ENCODE peak calls at places on chromosomes 5 and 9, in five cellular contexts. S is CD8-positive, alpha-beta T cell; Y is uterus; R is dorsolateral prefrontal cortex; W is body of pancreas. J is an unnamed sample.

GRCh38 chr5:131999041-131999440 is 12.4 kb downstream of the ACSL6 start:
- DNase-seq in S (no peak), Y (no peak), R (no peak), W (no peak), J (no peak)

GRCh38 chr9:119003218-119003617 is 366.0 kb downstream of the BRINP1 start:
- DNase-seq in S (no peak), Y (no peak), R (no peak), W (no peak), J (no peak)

GRCh38 chr5:146291421-146292074 is 47.1 kb upstream of the POU4F3 start:
- DNase-seq in S (no peak), Y (no peak), R (no peak), W (no peak), J (no peak)

GRCh38 chr5:142215915-142216681 is 107.5 kb downstream of the NDFIP1 start:
- DNase-seq in S (no peak), Y (peak; percentile 74), R (no peak), W (peak; percentile 16), J (peak; percentile 55)

GRCh38 chr9:130263601-130264413 is 1.8 kb upstream of the HMCN2 start:
- DNase-seq in S (no peak), Y (no peak), R (no peak), W (no peak), J (no peak)

GRCh38 chr9:132582786-132583583 is 579 bp downstream of the BARHL1 start:
- DNase-seq in S (no peak), Y (no peak), R (no peak), W (no peak), J (no peak)

GRCh38 chr5:171342362-171343111 is 33.5 kb downstream of the TLX3 start:
- DNase-seq in S (peak; percentile 7), Y (no peak), R (peak; percentile 13), W (peak; percentile 45), J (no peak)

GRCh38 chr5:169279125-169279524 is 21.8 kb downstream of the SLIT3 start:
- DNase-seq in S (no peak), Y (no peak), R (no peak), W (no peak), J (no peak)

GRCh38 chr5:60652206-60652605 is 47.8 kb downstream of the DEPDC1B start:
- DNase-seq in S (no peak), Y (no peak), R (no peak), W (no peak), J (no peak)

GRCh38 chr9:89941875-89942274 is 337.1 kb downstream of the GADD45G start:
- DNase-seq in S (no peak), Y (no peak), R (no peak), W (no peak), J (no peak)

GRCh38 chr9:133374612-133375115 is 1.2 kb downstream of the SURF4 start:
- DNase-seq in S (no peak), Y (no peak), R (no peak), W (no peak), J (no peak)

GRCh38 chr5:96235008-96235910 is 197.8 kb downstream of the PCSK1 start:
- DNase-seq in S (no peak), Y (no peak), R (no peak), W (no peak), J (no peak)
- H3K27ac ChIP-seq in S (no peak overlapping the region), Y (peak overlapping the region; percentile 79), R (peak overlapping the region; percentile 45), W (peak overlapping the region; percentile 23), J (no peak overlapping the region)

GRCh38 chr5:150057996-150058395 is 28.4 kb downstream of the CSF1R start:
- DNase-seq in S (no peak), Y (no peak), R (no peak), W (no peak), J (peak; percentile 11)
- H3K4me3 ChIP-seq in S (no peak overlapping the region), Y (no peak overlapping the region), R (no peak overlapping the region), W (no peak overlapping the region), J (no peak overlapping the region)

DNA sequence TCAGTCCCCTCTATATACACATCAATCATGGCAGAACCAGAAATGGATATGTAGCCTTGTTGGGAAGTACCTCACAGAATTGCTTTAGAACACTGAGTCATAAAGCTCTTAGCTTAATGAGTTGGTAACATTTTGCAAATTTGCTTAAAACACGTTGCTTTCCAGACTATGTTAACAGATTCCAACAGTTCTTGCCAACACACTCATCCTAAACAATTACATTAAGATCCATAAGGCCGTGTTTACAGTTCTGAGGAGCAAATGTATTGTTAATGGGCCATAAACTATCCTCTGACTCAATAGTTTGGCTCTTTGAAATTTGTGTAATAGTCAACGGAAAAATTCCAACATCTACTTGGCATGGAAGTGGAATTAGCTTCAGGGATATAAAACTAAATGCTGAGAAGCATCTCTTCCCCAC is 291.7 kb downstream of the COX7C start:
- DNase-seq in S (no peak), Y (no peak), R (no peak), W (no peak), J (no peak)
- H3K27ac ChIP-seq in S (no peak overlapping the region), Y (peak overlapping the region; percentile 15), R (no peak overlapping the region), W (no peak overlapping the region), J (no peak overlapping the region)

DNA sequence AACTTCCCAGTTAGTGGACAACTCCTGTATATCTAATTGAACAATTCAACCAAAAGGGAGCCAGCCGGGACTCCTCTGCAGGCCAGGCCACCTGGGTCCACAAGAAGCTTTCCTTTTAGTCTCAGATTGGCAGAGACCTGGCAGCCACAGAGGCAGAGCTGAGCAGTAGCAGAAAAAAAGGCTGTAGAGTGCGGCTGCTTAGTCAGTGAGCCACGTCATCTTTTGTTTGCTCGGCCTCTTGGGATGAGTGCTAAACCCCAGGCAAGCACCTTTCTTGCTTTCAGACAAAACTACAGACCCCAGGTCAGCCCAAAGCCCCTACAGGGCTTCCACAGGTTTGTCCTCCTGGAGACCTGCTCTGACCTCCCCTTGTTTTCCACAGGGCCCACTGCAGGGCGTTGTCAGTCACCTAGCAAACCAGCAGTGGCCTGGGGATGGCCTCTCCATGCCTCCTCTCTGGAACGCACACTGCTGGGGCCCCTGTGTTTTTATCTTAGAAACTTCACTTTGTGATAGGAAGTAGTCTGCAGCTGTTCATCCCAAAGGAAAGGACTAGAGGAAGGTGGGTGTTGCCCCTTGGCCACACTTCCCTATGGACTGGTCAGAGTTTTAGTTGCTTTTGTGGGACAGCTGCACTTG is 49.9 kb downstream of the SHB start:
- DNase-seq in S (no peak), Y (no peak), R (peak; percentile 77), W (peak; percentile 63), J (no peak)
- H3K4me3 ChIP-seq in S (no peak overlapping the region), Y (no peak overlapping the region), R (no peak overlapping the region), W (no peak overlapping the region), J (no peak overlapping the region)

GRCh38 chr5:95332179-95332578 is 47.3 kb upstream of the MCTP1 start:
- DNase-seq in S (no peak), Y (no peak), R (no peak), W (no peak), J (no peak)
- H3K27ac ChIP-seq in S (no peak overlapping the region), Y (no peak overlapping the region), R (no peak overlapping the region), W (no peak overlapping the region), J (no peak overlapping the region)